ENCODE peak calls at places on chromosomes 12 and 14, in four cellular contexts. A is HT1080, L is smooth muscle cell of the brain vasculature, D is OCI-M1. I is an unnamed sample.
A peak's percentile ranks its signal among the peaks of the same experiment; 100 is the strongest.

GRCh38 chr14:58587271-58587670 is 50.5 kb upstream of the DACT1 start:
- DNase-seq in D (no peak), A (no peak), L (no peak), I (no peak)

GRCh38 chr14:92507174-92507768 is 6.3 kb upstream of the RIN3 start:
- DNase-seq in D (no peak), L (no peak), A (no peak), I (peak; percentile 97)

GRCh38 chr14:68479247-68479646 is 313.6 kb downstream of the ZFP36L1 start:
- DNase-seq in L (no peak), D (no peak), A (no peak), I (no peak)

GRCh38 chr14:69763761-69764510 is 3.0 kb upstream of the SRSF5 start:
- DNase-seq in A (peak; percentile 58), D (no peak), L (no peak), I (no peak)

GRCh38 chr12:109308534-109309440 is at the start of gene FOXN4:
- DNase-seq in A (no peak), L (no peak), D (no peak), I (no peak)

GRCh38 chr12:123024819-123025391 is 44.4 kb downstream of the ARL6IP4 start:
- DNase-seq in D (no peak), A (peak; percentile 56), L (no peak), I (no peak)

GRCh38 chr12:55072093-55072492 is 52.3 kb downstream of the NEUROD4 start:
- DNase-seq in A (peak; percentile 28), D (peak; percentile 73), L (no peak), I (peak; percentile 15)

GRCh38 chr14:97218713-97219355 is 421.7 kb downstream of the VRK1 start:
- DNase-seq in D (no peak), A (no peak), L (no peak), I (no peak)

GRCh38 chr12:66823857-66824570 is 145.1 kb upstream of the GRIP1 start:
- DNase-seq in D (no peak), L (no peak), A (peak; percentile 46), I (peak; percentile 6)

GRCh38 chr12:61355105-61355504 is 905.1 kb upstream of the USP15 start:
- DNase-seq in L (no peak), D (no peak), A (no peak), I (no peak)

GRCh38 chr12:110718222-110718908 is 24.3 kb downstream of the PPP1CC start:
- DNase-seq in L (no peak), A (no peak), D (no peak), I (no peak)

GRCh38 chr12:12495536-12495935 is 67.1 kb downstream of the DUSP16 start:
- DNase-seq in A (no peak), L (no peak), D (no peak), I (no peak)

GRCh38 chr12:74412607-74413230 is 124.9 kb upstream of the ATXN7L3B start:
- DNase-seq in A (no peak), D (peak; percentile 74), L (no peak), I (no peak)

GRCh38 chr12:127363392-127363791 is 903.6 kb upstream of the TMEM132C start:
- DNase-seq in D (peak; percentile 78), A (peak; percentile 69), L (no peak), I (no peak)

GRCh38 chr12:102950107-102950949 is 7.1 kb upstream of the ASCL1 start:
- DNase-seq in D (no peak), A (no peak), L (no peak), I (no peak)

GRCh38 chr14:94673071-94673470 is 60.9 kb downstream of the SERPINA3 start:
- DNase-seq in A (no peak), D (no peak), L (no peak), I (no peak)

GRCh38 chr14:105303949-105304348 is 3.1 kb upstream of the BRF1 start:
- DNase-seq in A (no peak), D (no peak), L (no peak), I (no peak)

GRCh38 chr14:103533137-103533998 is 4.4 kb downstream of the TRMT61A start:
- DNase-seq in A (no peak), D (no peak), L (no peak), I (no peak)

GRCh38 chr14:51889851-51890250 is 29.4 kb downstream of the GNG2 start:
- DNase-seq in A (peak; percentile 26), L (no peak), D (no peak), I (no peak)

GRCh38 chr12:85278598-85279448 is 1.2 kb upstream of the ALX1 start:
- DNase-seq in L (no peak), A (no peak), D (no peak), I (no peak)

GRCh38 chr14:55316528-55316927 is 45.3 kb downstream of the FBXO34 start:
- DNase-seq in L (no peak), D (no peak), A (no peak), I (no peak)

GRCh38 chr14:32813401-32813800 is 125.3 kb upstream of the NPAS3 start:
- DNase-seq in A (no peak), L (no peak), D (no peak), I (no peak)

GRCh38 chr12:48788852-48789775 is at the start of gene ADCY6:
- DNase-seq in A (peak; percentile 28), D (peak; percentile 59), L (no peak), I (no peak)

GRCh38 chr12:77751939-77752338 is 78.8 kb upstream of the NAV3 start:
- DNase-seq in D (no peak), A (peak; percentile 8), L (peak; percentile 35), I (no peak)

GRCh38 chr14:58082491-58083098 is 69.4 kb downstream of the ARMH4 start:
- DNase-seq in A (peak; percentile 91), D (peak; percentile 4), L (peak; percentile 62), I (no peak)